ENCODE peak calls at places on chromosomes 13 and 19, in four cellular contexts. M is AG10803, F is NCI-H345, C is NCI-H2081. N is an unnamed sample.

GRCh38 chr13:82407321-82407720 is 1475.0 kb downstream of the SLITRK1 start:
- DNase-seq in C (no peak), M (no peak), F (no peak), N (no peak)

GRCh38 chr13:32309812-32310706 is 5.1 kb downstream of the ZAR1L start:
- DNase-seq in F (peak), C (peak), M (peak), N (no peak)

GRCh38 chr13:113561417-113562084 is 23.0 kb upstream of the TFDP1 start:
- DNase-seq in C (no peak), M (no peak), F (no peak), N (no peak)

GRCh38 chr13:24834902-24835510 is 71.0 kb downstream of the RNF17 start:
- DNase-seq in M (no peak), F (peak), C (peak), N (peak)

GRCh38 chr19:47226426-47227346 is 4.3 kb downstream of the BBC3 start:
- DNase-seq in F (peak), M (peak), C (peak), N (peak)

GRCh38 chr13:23160241-23161175 is 20.3 kb upstream of the SGCG start:
- DNase-seq in M (peak), C (no peak), F (peak), N (no peak)

GRCh38 chr13:23959231-23959862 is 62.0 kb upstream of the C1QTNF9B start:
- DNase-seq in M (peak), F (no peak), C (no peak), N (no peak)

GRCh38 chr13:79492313-79492798 is 11.4 kb downstream of the NDFIP2 start:
- DNase-seq in M (no peak), F (no peak), C (no peak), N (no peak)

GRCh38 chr13:84032116-84032515 is 149.8 kb upstream of the SLITRK1 start:
- DNase-seq in M (no peak), F (no peak), C (no peak), N (no peak)

GRCh38 chr19:3184847-3185481 is 766 bp upstream of the NCLN start:
- DNase-seq in F (peak), M (no peak), C (peak), N (peak)

GRCh38 chr13:97318532-97318931 is 96.4 kb downstream of the MBNL2 start:
- DNase-seq in F (no peak), C (no peak), M (peak), N (no peak)

GRCh38 chr19:29206453-29206852 is 6.5 kb downstream of the UQCRFS1 start:
- DNase-seq in F (no peak), M (no peak), C (no peak), N (no peak)

GRCh38 chr19:58385313-58386165 is 1.5 kb upstream of the RPS5 start:
- DNase-seq in F (no peak), C (no peak), M (no peak), N (no peak)

GRCh38 chr13:41543664-41544300 is 86.4 kb downstream of the RGCC start:
- DNase-seq in M (no peak), C (no peak), F (no peak), N (no peak)

GRCh38 chr13:99373436-99373835 is 66.2 kb upstream of the GPR183 start:
- DNase-seq in F (no peak), M (no peak), C (no peak), N (no peak)

GRCh38 chr19:42397315-42398166 is 7.4 kb upstream of the CNFN start:
- DNase-seq in F (no peak), C (no peak), M (no peak), N (no peak)

GRCh38 chr19:47315125-47315821 is 5.6 kb downstream of the C5AR1 start:
- DNase-seq in M (peak), C (no peak), F (peak), N (no peak)

GRCh38 chr13:51679616-51680015 is 95.4 kb downstream of the WDFY2 start:
- DNase-seq in C (no peak), F (no peak), M (peak), N (no peak)

GRCh38 chr13:34931572-34931971 is 10.5 kb upstream of the NBEA start:
- DNase-seq in F (no peak), C (no peak), M (peak), N (no peak)

GRCh38 chr13:36421447-36421846 is 10.8 kb upstream of the CCNA1 start:
- DNase-seq in M (peak), C (no peak), F (no peak), N (no peak)

GRCh38 chr13:85864963-85865530 is 65.8 kb upstream of the SLITRK6 start:
- DNase-seq in C (peak), M (no peak), F (no peak), N (no peak)